ENCODE peak calls at places on chromosomes 11 and 22, in five cellular contexts. K is brain microvascular endothelial cell, V is MG63, Y is stomach, H is tibial nerve. S is an unnamed sample.

GRCh38 chr11:8604078-8604723 is 10.2 kb upstream of the STK33 start:
- DNase-seq in K (peak; percentile 100), V (peak; percentile 89), Y (peak; percentile 58), H (no peak), S (peak; percentile 53)

GRCh38 chr22:35258144-35258988 is 1.1 kb downstream of the HMGXB4 start:
- DNase-seq in Y (no peak), H (no peak), K (no peak), V (peak; percentile 8), S (peak; percentile 45)

GRCh38 chr22:50105529-50106100 is 15.8 kb downstream of the MOV10L1 start:
- DNase-seq in H (no peak), Y (no peak), V (no peak), K (peak; percentile 40), S (peak; percentile 38)

GRCh38 chr11:69868003-69868865 is 49.0 kb upstream of the FGF3 start:
- DNase-seq in H (no peak), Y (no peak), V (no peak), K (no peak), S (no peak)

GRCh38 chr11:73396985-73397384 is 20.8 kb downstream of the RELT start:
- DNase-seq in V (no peak), K (no peak), Y (no peak), H (peak; percentile 8), S (no peak)

GRCh38 chr11:34549271-34549670 is 35.7 kb upstream of the ELF5 start:
- DNase-seq in Y (no peak), V (no peak), K (no peak), H (no peak), S (no peak)

GRCh38 chr11:76589945-76590630 is 80.5 kb downstream of the LRRC32 start:
- DNase-seq in V (no peak), H (no peak), K (no peak), Y (no peak), S (no peak)

GRCh38 chr11:60872124-60872951 is 5.0 kb downstream of the ZP1 start:
- DNase-seq in K (peak; percentile 76), V (peak; percentile 80), H (peak; percentile 39), Y (peak; percentile 32), S (no peak)

GRCh38 chr22:27800250-27801131 is 1.1 kb downstream of the MN1 start:
- DNase-seq in H (no peak), K (no peak), V (peak; percentile 24), Y (no peak), S (no peak)

GRCh38 chr22:23496445-23496833 is 83.7 kb downstream of the IGLL1 start:
- DNase-seq in H (no peak), Y (no peak), K (no peak), V (no peak), S (no peak)

GRCh38 chr11:746289-747175 is 732 bp upstream of the TALDO1 start:
- DNase-seq in K (no peak), V (no peak), Y (no peak), H (no peak), S (no peak)

GRCh38 chr22:17866127-17866526 is 91.9 kb upstream of the BID start:
- DNase-seq in Y (no peak), H (peak; percentile 19), V (no peak), K (no peak), S (no peak)

GRCh38 chr11:120894207-120894989 is 129.5 kb upstream of the TBCEL start:
- DNase-seq in K (no peak), Y (no peak), H (no peak), V (peak; percentile 30), S (no peak)

GRCh38 chr11:74742070-74742469 is 6.6 kb upstream of the RNF169 start:
- DNase-seq in Y (no peak), V (no peak), H (no peak), K (no peak), S (no peak)

GRCh38 chr11:108915666-108916065 is 250.8 kb downstream of the DDX10 start:
- DNase-seq in V (no peak), H (no peak), Y (no peak), K (no peak), S (no peak)

GRCh38 chr11:57547854-57548377 is 10.5 kb downstream of the SMTNL1 start:
- DNase-seq in Y (no peak), H (no peak), K (no peak), V (no peak), S (peak; percentile 23)

GRCh38 chr11:1126491-1126926 is 31.2 kb upstream of the MUC5AC start:
- DNase-seq in K (no peak), Y (peak; percentile 20), H (no peak), V (no peak), S (no peak)

GRCh38 chr11:44776840-44777536 is 50.2 kb downstream of the TSPAN18 start:
- DNase-seq in Y (peak; percentile 21), K (no peak), V (no peak), H (no peak), S (no peak)

GRCh38 chr11:130671801-130672700 is 223.6 kb downstream of the ADAMTS15 start:
- DNase-seq in Y (peak; percentile 49), V (peak; percentile 89), H (no peak), K (peak; percentile 88), S (no peak)

GRCh38 chr22:30893434-30894370 is 74.9 kb downstream of the MORC2 start:
- DNase-seq in Y (peak; percentile 18), V (no peak), H (no peak), K (no peak), S (no peak)

GRCh38 chr11:14342906-14343305 is 16.1 kb downstream of the RRAS2 start:
- DNase-seq in V (no peak), H (no peak), K (no peak), Y (no peak), S (no peak)
- H3K4me3 ChIP-seq in V (no peak overlapping the region), H (no peak overlapping the region), K (no peak overlapping the region), Y (no peak overlapping the region), S (no peak overlapping the region)

DNA sequence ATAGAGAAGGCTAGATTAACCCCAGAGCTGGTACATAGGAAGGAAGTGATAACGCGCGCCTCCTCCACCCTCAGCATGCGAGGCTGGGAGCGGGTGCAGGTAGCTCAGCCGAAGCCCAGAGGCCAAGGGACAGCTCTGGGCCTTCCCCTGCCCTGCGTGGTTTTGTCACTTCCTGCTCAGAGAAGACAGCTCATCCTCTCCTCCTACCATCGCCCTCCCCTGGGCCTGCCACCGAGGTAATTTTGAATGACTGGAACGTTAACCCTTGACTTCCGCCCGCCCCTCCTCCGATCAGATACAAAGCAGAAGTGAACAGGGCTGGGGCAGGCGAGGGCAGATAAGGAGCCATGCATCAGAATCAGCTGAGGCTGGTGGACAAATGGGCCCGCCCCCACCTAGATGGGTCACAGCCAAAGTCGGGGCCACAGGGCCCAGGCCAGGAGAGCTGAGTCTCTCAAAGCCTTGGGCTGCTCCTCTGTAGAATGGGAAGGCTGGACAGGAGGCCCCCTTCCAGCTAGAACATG is 1.6 kb downstream of the RAC2 start:
- DNase-seq in V (no peak), K (peak; percentile 38), H (no peak), Y (peak; percentile 74), S (peak; percentile 51)
- H3K4me3 ChIP-seq in V (no peak overlapping the region), K (peak overlapping the region; percentile 27), H (peak overlapping the region; percentile 54), Y (peak overlapping the region; percentile 49), S (no peak overlapping the region)

GRCh38 chr11:68096962-68097361 is 24.2 kb downstream of the CHKA start:
- DNase-seq in V (no peak), H (no peak), K (no peak), Y (no peak), S (no peak)

GRCh38 chr11:68099474-68100405 is 21.4 kb downstream of the CHKA start:
- DNase-seq in Y (peak; percentile 95), K (no peak), H (no peak), V (no peak), S (peak; percentile 92)

GRCh38 chr11:68093565-68093964 is 27.6 kb downstream of the CHKA start:
- DNase-seq in K (no peak), Y (no peak), H (no peak), V (no peak), S (no peak)

GRCh38 chr11:68099057-68099456 is 22.1 kb downstream of the CHKA start:
- DNase-seq in K (no peak), Y (no peak), V (no peak), H (no peak), S (no peak)
- H3K4me3 ChIP-seq in K (no peak overlapping the region), Y (no peak overlapping the region), V (no peak overlapping the region), H (no peak overlapping the region), S (no peak overlapping the region)

GRCh38 chr22:20980523-20980922 is 1.6 kb upstream of the LZTR1 start:
- DNase-seq in V (no peak), Y (no peak), K (no peak), H (no peak), S (no peak)

GRCh38 chr22:20983081-20983745 is 1.1 kb downstream of the LZTR1 start:
- DNase-seq in V (no peak), K (no peak), H (no peak), Y (no peak), S (no peak)

GRCh38 chr22:20981787-20982562 is at the start of gene LZTR1:
- DNase-seq in K (peak; percentile 57), Y (peak; percentile 83), V (peak; percentile 81), H (peak; percentile 66), S (peak; percentile 91)

GRCh38 chr22:20980938-20981722 is 967 bp upstream of the LZTR1 start:
- DNase-seq in Y (no peak), K (no peak), V (no peak), H (no peak), S (no peak)

GRCh38 chr22:20982563-20982882 is 426 bp downstream of the LZTR1 start:
- DNase-seq in V (no peak), K (no peak), Y (no peak), H (no peak), S (no peak)
- H3K4me3 ChIP-seq in V (peak overlapping the region; percentile 95), K (peak overlapping the region; percentile 92), Y (peak overlapping the region; percentile 59), H (peak overlapping the region; percentile 91), S (peak overlapping the region; percentile 54)

GRCh38 chr11:5279678-5280077 is 9.9 kb upstream of the HBE1 start:
- DNase-seq in Y (no peak), K (no peak), V (no peak), H (no peak), S (no peak)
- H3K4me3 ChIP-seq in Y (no peak overlapping the region), K (no peak overlapping the region), V (no peak overlapping the region), H (no peak overlapping the region), S (no peak overlapping the region)

S was measured in endothelial cell of umbilical vein.